ENCODE peak calls at places on chromosomes 13 and 19, in four cellular contexts. I, K, P and U are unnamed samples. For H3K79me1, the result is how much of the 10 kb centered on the place peaks cover.

GRCh38 chr13:77028202-77028601 is 1.2 kb upstream of the FBXL3 start:
- DNase-seq in I (no peak), K (peak), P (no peak), U (peak)

GRCh38 chr19:14073925-14074838 is 1.6 kb downstream of the MISP3 start:
- DNase-seq in I (peak), K (peak), P (peak), U (no peak)

GRCh38 chr13:30618186-30618937 is 642 bp downstream of the USPL1 start:
- DNase-seq in I (peak), K (peak), P (no peak), U (no peak)

GRCh38 chr13:36131215-36131930 is at the start of gene DCLK1:
- DNase-seq in I (peak), K (peak), P (no peak), U (peak)

GRCh38 chr19:29878973-29879654 is 62.9 kb upstream of the URI1 start:
- DNase-seq in I (no peak), K (no peak), P (peak), U (peak)

GRCh38 chr13:80778302-80778701 is 437.4 kb upstream of the SPRY2 start:
- DNase-seq in I (no peak), K (no peak), P (no peak), U (no peak)

GRCh38 chr19:6570754-6571153 is 20.2 kb downstream of the CD70 start:
- DNase-seq in I (no peak), K (no peak), P (no peak), U (no peak)

GRCh38 chr13:50526771-50527567 is 316.5 kb downstream of the DLEU7 start:
- DNase-seq in I (no peak), K (no peak), P (no peak), U (no peak)

GRCh38 chr19:16180611-16181010 is 4.6 kb upstream of the FAM32A start:
- DNase-seq in I (no peak), K (peak), P (peak), U (peak)

GRCh38 chr19:30344446-30345425 is 27.4 kb upstream of the ZNF536 start:
- DNase-seq in I (no peak), K (no peak), P (no peak), U (no peak)

GRCh38 chr13:104314926-104315535 is 1248.8 kb upstream of the SLC10A2 start:
- DNase-seq in I (no peak), K (no peak), P (peak), U (no peak)

GRCh38 chr19:8151499-8152035 is 2.2 kb upstream of the FBN3 start:
- DNase-seq in I (no peak), K (no peak), P (no peak), U (no peak)

GRCh38 chr19:33659835-33660234 is 38.1 kb downstream of the CHST8 start:
- DNase-seq in I (no peak), K (no peak), P (no peak), U (no peak)

GRCh38 chr19:33388231-33388816 is 14.8 kb downstream of the CEBPG start:
- DNase-seq in I (no peak), K (no peak), P (no peak), U (no peak)

GRCh38 chr19:18029617-18030338 is 21.8 kb downstream of the ARRDC2 start:
- DNase-seq in I (no peak), K (peak), P (peak), U (no peak)

GRCh38 chr13:34346626-34347025 is 528.7 kb downstream of the RFC3 start:
- DNase-seq in I (no peak), K (no peak), P (no peak), U (no peak)

GRCh38 chr13:108816381-108816780 is 187.0 kb downstream of the MYO16 start:
- DNase-seq in I (no peak), K (no peak), P (no peak), U (peak)

GRCh38 chr19:47510516-47511127 is 4.2 kb downstream of the NAPA start:
- DNase-seq in I (no peak), K (no peak), P (no peak), U (no peak)

GRCh38 chr19:15161028-15161984 is 39.5 kb downstream of the NOTCH3 start:
- DNase-seq in I (no peak), K (peak), P (peak), U (peak)

DNA sequence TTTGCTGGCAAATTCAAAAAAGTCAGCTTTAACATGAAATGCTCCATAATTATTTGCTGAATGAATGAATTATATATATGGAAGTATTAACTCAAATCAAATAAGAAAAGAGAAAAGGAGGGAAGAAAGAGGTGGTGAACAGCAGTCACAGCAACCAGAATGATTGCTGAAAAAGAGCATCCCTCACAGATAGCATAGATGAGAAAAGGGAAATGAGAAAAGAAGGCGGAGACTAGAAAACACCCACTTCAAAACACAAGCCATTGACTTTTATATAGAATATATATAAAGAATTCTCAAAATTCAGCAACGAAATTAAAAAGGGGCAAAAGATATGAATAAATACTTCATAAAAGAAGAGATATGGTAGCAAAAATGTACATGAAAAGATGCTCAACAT is 75.2 kb downstream of the CAB39L start:
- DNase-seq in I (no peak), K (no peak), P (no peak), U (no peak)
- H3K27ac ChIP-seq in I (no peak), K (no peak), P (no peak), U (no peak)

GRCh38 chr19:45103625-45104319 is 10.8 kb downstream of the PPP1R37 start:
- DNase-seq in I (peak), K (no peak), P (no peak), U (peak)

GRCh38 chr19:45107621-45108170 is 14.7 kb downstream of the PPP1R37 start:
- DNase-seq in I (no peak), K (no peak), P (no peak), U (no peak)

GRCh38 chr19:45103200-45103624 is 10.2 kb downstream of the PPP1R37 start:
- DNase-seq in I (no peak), K (no peak), P (no peak), U (no peak)

GRCh38 chr19:45102481-45102880 is 9.5 kb downstream of the PPP1R37 start:
- DNase-seq in I (no peak), K (no peak), P (no peak), U (no peak)

GRCh38 chr19:45104658-45105384 is 11.8 kb downstream of the PPP1R37 start:
- DNase-seq in I (no peak), K (no peak), P (no peak), U (no peak)
- H3K79me1 ChIP-seq in I (under half), K (under half), P (under half), U (half or more)

DNA sequence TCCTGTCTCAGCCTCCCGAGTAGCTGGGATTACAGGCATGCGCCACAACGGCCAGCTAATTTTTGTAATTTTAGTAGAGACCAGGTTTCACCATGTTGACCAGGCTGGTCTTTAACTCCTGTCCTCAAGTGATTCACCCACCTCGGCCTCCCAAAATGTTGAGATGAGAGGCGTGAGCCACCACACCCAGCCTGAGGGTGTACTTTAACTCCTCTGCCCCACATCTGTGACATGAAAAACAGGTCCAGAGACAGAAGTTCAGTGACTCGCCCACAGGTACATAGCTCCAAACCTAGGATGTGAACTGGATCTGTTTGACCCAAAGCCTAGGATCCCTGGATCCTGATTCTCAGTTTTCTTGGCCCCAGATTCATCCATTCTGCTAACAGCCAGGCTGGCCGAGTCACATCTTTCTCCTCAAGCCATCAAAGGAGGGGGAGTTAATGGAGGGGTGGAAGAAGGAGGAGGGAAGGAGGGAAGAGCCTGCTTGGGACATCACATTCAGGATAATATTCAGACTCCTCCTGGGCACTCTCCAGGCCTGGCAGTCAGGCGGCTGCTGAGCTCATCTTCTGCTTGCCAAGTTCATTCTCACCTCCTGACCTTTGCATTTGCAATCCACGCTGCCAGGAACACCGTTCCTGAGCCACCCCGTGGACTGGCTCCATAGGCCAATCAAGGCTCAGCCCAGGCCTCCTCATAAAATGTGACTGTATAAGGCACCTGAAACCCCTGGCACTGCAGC is 3.1 kb downstream of the SPC24 start:
- DNase-seq in I (no peak), K (peak), P (peak), U (no peak)
- H3K27ac ChIP-seq in I (no peak), K (peak), P (peak), U (no peak)

GRCh38 chr19:12782174-12782423 is 6.7 kb upstream of the HOOK2 start:
- DNase-seq in I (no peak), K (no peak), P (no peak), U (no peak)
- H3K79me1 ChIP-seq in I (under half), K (under half), P (under half), U (under half)

DNA sequence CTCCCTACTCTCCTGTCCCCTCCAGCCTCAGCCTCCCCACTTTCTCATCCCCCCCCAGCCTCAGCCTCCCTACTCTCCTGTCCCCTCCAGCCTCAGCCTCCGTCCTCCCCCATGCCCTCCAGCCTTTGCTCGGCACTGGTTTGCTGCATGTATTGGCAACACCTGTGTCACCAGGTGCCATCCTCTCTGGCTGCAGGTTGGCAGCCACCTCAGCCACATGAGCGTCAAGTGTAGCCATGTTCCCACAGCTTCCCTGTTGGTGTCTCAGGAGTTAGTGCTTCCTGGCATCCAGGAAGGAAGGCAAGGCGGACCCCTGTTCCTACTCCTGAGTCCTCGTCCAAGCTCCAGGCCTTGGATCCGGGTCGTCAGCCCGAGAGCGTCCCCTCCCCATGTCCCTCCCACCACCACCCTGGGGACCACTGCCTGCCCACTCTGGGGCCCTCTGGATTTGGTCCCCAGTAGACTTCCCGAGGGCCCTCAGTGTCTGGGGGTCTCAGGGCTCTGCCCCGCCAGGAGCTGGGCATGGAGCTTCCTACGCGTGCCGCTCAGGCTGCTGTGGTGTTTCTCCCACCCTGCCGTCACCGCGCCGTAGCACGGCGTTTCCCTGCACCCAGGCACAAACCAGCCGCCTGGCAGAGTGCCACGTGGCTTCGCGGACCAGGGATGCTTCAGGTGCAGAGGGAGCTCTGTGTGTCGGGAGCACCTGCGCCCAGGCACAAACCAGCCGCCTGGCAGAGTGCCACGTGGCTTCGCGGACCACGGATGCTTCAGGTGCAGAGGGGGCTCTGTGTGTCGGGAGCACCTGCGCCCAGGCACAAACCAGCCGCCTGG is 128.3 kb upstream of the MCF2L start:
- DNase-seq in I (no peak), K (no peak), P (no peak), U (no peak)
- H3K27ac ChIP-seq in I (no peak), K (no peak), P (no peak), U (no peak)

GRCh38 chr19:38669532-38669931 is 22.1 kb downstream of the ACTN4 start:
- DNase-seq in I (no peak), K (no peak), P (no peak), U (no peak)
- H3K79me1 ChIP-seq in I (under half), K (under half), P (under half), U (under half)